ENCODE peak calls at places on chromosome 19, in five cellular contexts. One of them, this sample, is unnamed.

GRCh38 chr19:19386373-19386869 is 19.1 kb upstream of the GATAD2A start:
- DNase-seq in effector CD8-positive, alpha-beta T cell: peak
- DNase-seq in ACHN: no peak
- DNase-seq in RWPE1: no peak
- DNase-seq in fibroblast of the aortic adventitia: no peak
- DNase-seq in this sample: no peak

GRCh38 chr19:46720516-46721239 is 3.8 kb upstream of the PRKD2 start:
- DNase-seq in effector CD8-positive, alpha-beta T cell: no peak
- DNase-seq in ACHN: no peak
- DNase-seq in RWPE1: no peak
- DNase-seq in fibroblast of the aortic adventitia: no peak
- DNase-seq in this sample: no peak

GRCh38 chr19:5624154-5624663 is 1.3 kb downstream of the SAFB start:
- DNase-seq in effector CD8-positive, alpha-beta T cell: no peak
- DNase-seq in ACHN: peak
- DNase-seq in RWPE1: no peak
- DNase-seq in fibroblast of the aortic adventitia: peak
- DNase-seq in this sample: no peak

GRCh38 chr19:41995959-41996797 is 2.1 kb upstream of the ATP1A3 start:
- DNase-seq in effector CD8-positive, alpha-beta T cell: no peak
- DNase-seq in ACHN: no peak
- DNase-seq in RWPE1: no peak
- DNase-seq in fibroblast of the aortic adventitia: no peak
- DNase-seq in this sample: no peak

GRCh38 chr19:1455336-1456120 is 5.6 kb downstream of the APC2 start:
- DNase-seq in effector CD8-positive, alpha-beta T cell: peak
- DNase-seq in ACHN: peak
- DNase-seq in RWPE1: peak
- DNase-seq in fibroblast of the aortic adventitia: peak
- DNase-seq in this sample: no peak

GRCh38 chr19:13718733-13719132 is 45.6 kb upstream of the MRI1 start:
- DNase-seq in effector CD8-positive, alpha-beta T cell: no peak
- DNase-seq in ACHN: peak
- DNase-seq in RWPE1: peak
- DNase-seq in fibroblast of the aortic adventitia: peak
- DNase-seq in this sample: peak

GRCh38 chr19:57850553-57851017 is 926 bp downstream of the ZNF587 start:
- DNase-seq in effector CD8-positive, alpha-beta T cell: no peak
- DNase-seq in ACHN: peak
- DNase-seq in RWPE1: peak
- DNase-seq in fibroblast of the aortic adventitia: peak
- DNase-seq in this sample: no peak

GRCh38 chr19:30316560-30317106 is 55.6 kb upstream of the ZNF536 start:
- DNase-seq in effector CD8-positive, alpha-beta T cell: no peak
- DNase-seq in ACHN: no peak
- DNase-seq in RWPE1: no peak
- DNase-seq in fibroblast of the aortic adventitia: no peak
- DNase-seq in this sample: no peak

GRCh38 chr19:853014-853553 is 981 bp downstream of the ELANE start:
- DNase-seq in effector CD8-positive, alpha-beta T cell: no peak
- DNase-seq in ACHN: no peak
- DNase-seq in RWPE1: no peak
- DNase-seq in fibroblast of the aortic adventitia: no peak
- DNase-seq in this sample: no peak

GRCh38 chr19:44582581-44583265 is 30.6 kb upstream of the IGSF23 start:
- DNase-seq in effector CD8-positive, alpha-beta T cell: no peak
- DNase-seq in ACHN: peak
- DNase-seq in RWPE1: no peak
- DNase-seq in fibroblast of the aortic adventitia: peak
- DNase-seq in this sample: no peak

GRCh38 chr19:31127132-31127967 is 221.9 kb downstream of the TSHZ3 start:
- DNase-seq in effector CD8-positive, alpha-beta T cell: no peak
- DNase-seq in ACHN: peak
- DNase-seq in RWPE1: no peak
- DNase-seq in fibroblast of the aortic adventitia: peak
- DNase-seq in this sample: no peak

GRCh38 chr19:28242317-28242927 is 970.5 kb downstream of the UQCRFS1 start:
- DNase-seq in effector CD8-positive, alpha-beta T cell: no peak
- DNase-seq in ACHN: peak
- DNase-seq in RWPE1: peak
- DNase-seq in fibroblast of the aortic adventitia: peak
- DNase-seq in this sample: peak

GRCh38 chr19:48713041-48713863 is 6.3 kb downstream of the MAMSTR start:
- DNase-seq in effector CD8-positive, alpha-beta T cell: no peak
- DNase-seq in ACHN: peak
- DNase-seq in RWPE1: no peak
- DNase-seq in fibroblast of the aortic adventitia: no peak
- DNase-seq in this sample: no peak

GRCh38 chr19:5016781-5017180 is 47.9 kb downstream of the KDM4B start:
- DNase-seq in effector CD8-positive, alpha-beta T cell: no peak
- DNase-seq in ACHN: no peak
- DNase-seq in RWPE1: no peak
- DNase-seq in fibroblast of the aortic adventitia: no peak
- DNase-seq in this sample: no peak

GRCh38 chr19:1850809-1851544 is 2.7 kb upstream of the REXO1 start:
- DNase-seq in effector CD8-positive, alpha-beta T cell: no peak
- DNase-seq in ACHN: no peak
- DNase-seq in RWPE1: no peak
- DNase-seq in fibroblast of the aortic adventitia: no peak
- DNase-seq in this sample: no peak

GRCh38 chr19:2255982-2256685 is at the start of gene JSRP1:
- DNase-seq in effector CD8-positive, alpha-beta T cell: no peak
- DNase-seq in ACHN: peak
- DNase-seq in RWPE1: no peak
- DNase-seq in fibroblast of the aortic adventitia: no peak
- DNase-seq in this sample: no peak

GRCh38 chr19:30649934-30650614 is 277.9 kb downstream of the ZNF536 start:
- DNase-seq in effector CD8-positive, alpha-beta T cell: no peak
- DNase-seq in ACHN: peak
- DNase-seq in RWPE1: peak
- DNase-seq in fibroblast of the aortic adventitia: peak
- DNase-seq in this sample: peak

GRCh38 chr19:52948025-52948770 is 14.5 kb downstream of the ZNF816 start:
- DNase-seq in effector CD8-positive, alpha-beta T cell: no peak
- DNase-seq in ACHN: no peak
- DNase-seq in RWPE1: no peak
- DNase-seq in fibroblast of the aortic adventitia: no peak
- DNase-seq in this sample: no peak

GRCh38 chr19:46861691-46862503 is 1.1 kb downstream of the ARHGAP35 start:
- DNase-seq in effector CD8-positive, alpha-beta T cell: no peak
- DNase-seq in ACHN: no peak
- DNase-seq in RWPE1: no peak
- DNase-seq in fibroblast of the aortic adventitia: peak
- DNase-seq in this sample: no peak

GRCh38 chr19:1904385-1905070 is 671 bp upstream of the ADAT3 start:
- DNase-seq in effector CD8-positive, alpha-beta T cell: no peak
- DNase-seq in ACHN: no peak
- DNase-seq in RWPE1: peak
- DNase-seq in fibroblast of the aortic adventitia: peak
- DNase-seq in this sample: no peak

GRCh38 chr19:13729859-13730258 is 34.5 kb upstream of the MRI1 start:
- DNase-seq in effector CD8-positive, alpha-beta T cell: no peak
- DNase-seq in ACHN: peak
- DNase-seq in RWPE1: no peak
- DNase-seq in fibroblast of the aortic adventitia: peak
- DNase-seq in this sample: no peak

This sample was measured in fibroblast of the conjunctiva.